ENCODE peak calls at places on chromosomes 7 and 10, in six cellular contexts. P is lung microvascular endothelial cell; U is NCI-H748 treated with DMSO at 0.1 percent for 48 hours; F is activated T-helper 1 cell treated with anti-CD3 and anti-CD28 coated beads, Interleukin-12 subunit alpha, Interleukin-12 subunit beta, Interleukin-2, Interleukin-4 antibody, amounts not matched to agents 30 ng/mL and 10 ng/mL and 1 ng/mL, durations not matched to agents 14 hours and 24 hours and 36 hours; N is fibroblast of mammary gland; L is stimulated activated CD4-positive, alpha-beta T cell treated with anti-CD3 and anti-CD28 coated beads, Interleukin-4, amount 100 ng/mL, for 48 hours. I is an unnamed sample.

GRCh38 chr7:26284995-26285632 is 6.5 kb upstream of the SNX10 start:
- DNase-seq in F (no peak), L (no peak), U (peak; percentile 20), P (peak; percentile 24), N (no peak), I (no peak)

GRCh38 chr7:117171106-117171505 is 151.8 kb downstream of the WNT2 start:
- DNase-seq in N (no peak), P (no peak), U (no peak), F (no peak), L (no peak), I (no peak)

GRCh38 chr7:129166745-129167144 is 21.7 kb upstream of the SMO start:
- DNase-seq in L (no peak), F (no peak), N (no peak), U (no peak), P (no peak), I (no peak)

GRCh38 chr7:93279541-93279940 is 47.4 kb downstream of the VPS50 start:
- DNase-seq in L (no peak), U (no peak), P (peak; percentile 49), F (no peak), N (no peak), I (peak; percentile 2)

GRCh38 chr10:19453967-19454366 is 362.3 kb upstream of the PLXDC2 start:
- DNase-seq in L (no peak), P (no peak), U (no peak), F (no peak), N (no peak), I (no peak)

GRCh38 chr10:26832960-26833359 is 27.8 kb downstream of the ABI1 start:
- DNase-seq in U (no peak), L (no peak), P (no peak), N (no peak), F (no peak), I (no peak)

GRCh38 chr7:128166603-128167315 is 74.3 kb upstream of the LEP start:
- DNase-seq in L (no peak), N (no peak), P (no peak), F (no peak), U (peak; percentile 44), I (peak; percentile 3)

GRCh38 chr7:80496586-80496985 is 15.3 kb downstream of the GNAT3 start:
- DNase-seq in P (no peak), L (no peak), F (no peak), N (peak; percentile 22), U (no peak), I (peak; percentile 59)

GRCh38 chr7:47379629-47380324 is 202.1 kb downstream of the TNS3 start:
- DNase-seq in L (no peak), F (no peak), P (no peak), N (peak; percentile 42), U (no peak), I (peak; percentile 77)

GRCh38 chr7:80942261-80943041 is 23.6 kb upstream of the SEMA3C start:
- DNase-seq in F (no peak), N (peak; percentile 98), U (no peak), P (peak; percentile 76), L (no peak), I (peak; percentile 99)

GRCh38 chr10:77716943-77717735 is 79.5 kb upstream of the KCNMA1 start:
- DNase-seq in L (no peak), N (peak; percentile 67), U (no peak), P (no peak), F (no peak), I (peak; percentile 34)

GRCh38 chr10:43689618-43689954 is 40.9 kb upstream of the ZNF32 start:
- DNase-seq in L (peak; percentile 23), U (no peak), F (peak; percentile 5), P (peak; percentile 53), N (peak; percentile 42), I (peak; percentile 52)

I was measured in cardiac fibroblast.